ENCODE peak calls at places on chromosomes 4 and X, in nine cellular contexts. One of them, this sample, is unnamed.

GRCh38 chrX:40152706-40153334 is 55.1 kb upstream of the BCOR start:
- DNase-seq in anterior cingulate cortex: peak
- DNase-seq in ecto neural progenitor cell: peak
- DNase-seq in transverse colon: peak
- DNase-seq in activated T-cell treated with anti-CD3 and anti-CD28 coated beads for 1 hour: no peak
- DNase-seq in M059J: peak
- DNase-seq in AG04449: no peak
- DNase-seq in left cardiac atrium: peak
- DNase-seq in stimulated activated CD8-positive, alpha-beta memory T cell treated with anti-CD3 and anti-CD28 coated beads, Interleukin-7, amount 100 ng/mL, for 24 hours: no peak
- DNase-seq in this sample: no peak

GRCh38 chr4:84338367-84338766 is 160.7 kb downstream of the NKX6-1 start:
- DNase-seq in transverse colon: no peak
- DNase-seq in AG04449: no peak
- DNase-seq in anterior cingulate cortex: no peak
- DNase-seq in stimulated activated CD8-positive, alpha-beta memory T cell treated with anti-CD3 and anti-CD28 coated beads, Interleukin-7, amount 100 ng/mL, for 24 hours: no peak
- DNase-seq in left cardiac atrium: no peak
- DNase-seq in ecto neural progenitor cell: no peak
- DNase-seq in activated T-cell treated with anti-CD3 and anti-CD28 coated beads for 1 hour: no peak
- DNase-seq in M059J: no peak
- DNase-seq in this sample: no peak

GRCh38 chr4:85736576-85736975 is 261.6 kb downstream of the ARHGAP24 start:
- DNase-seq in M059J: no peak
- DNase-seq in activated T-cell treated with anti-CD3 and anti-CD28 coated beads for 1 hour: no peak
- DNase-seq in AG04449: no peak
- DNase-seq in anterior cingulate cortex: no peak
- DNase-seq in transverse colon: no peak
- DNase-seq in left cardiac atrium: no peak
- DNase-seq in ecto neural progenitor cell: no peak
- DNase-seq in stimulated activated CD8-positive, alpha-beta memory T cell treated with anti-CD3 and anti-CD28 coated beads, Interleukin-7, amount 100 ng/mL, for 24 hours: no peak
- DNase-seq in this sample: no peak

GRCh38 chr4:1495416-1496115 is 89.3 kb upstream of the NKX1-1 start:
- DNase-seq in activated T-cell treated with anti-CD3 and anti-CD28 coated beads for 1 hour: no peak
- DNase-seq in anterior cingulate cortex: no peak
- DNase-seq in stimulated activated CD8-positive, alpha-beta memory T cell treated with anti-CD3 and anti-CD28 coated beads, Interleukin-7, amount 100 ng/mL, for 24 hours: no peak
- DNase-seq in M059J: no peak
- DNase-seq in AG04449: no peak
- DNase-seq in left cardiac atrium: no peak
- DNase-seq in ecto neural progenitor cell: no peak
- DNase-seq in transverse colon: no peak
- DNase-seq in this sample: peak

GRCh38 chr4:2534904-2535385 is 1.5 kb upstream of the FAM193A start:
- DNase-seq in transverse colon: no peak
- DNase-seq in AG04449: no peak
- DNase-seq in left cardiac atrium: no peak
- DNase-seq in activated T-cell treated with anti-CD3 and anti-CD28 coated beads for 1 hour: no peak
- DNase-seq in anterior cingulate cortex: no peak
- DNase-seq in ecto neural progenitor cell: no peak
- DNase-seq in stimulated activated CD8-positive, alpha-beta memory T cell treated with anti-CD3 and anti-CD28 coated beads, Interleukin-7, amount 100 ng/mL, for 24 hours: no peak
- DNase-seq in M059J: peak
- DNase-seq in this sample: no peak

GRCh38 chr4:173039617-173040176 is 128.9 kb upstream of the GALNT7 start:
- DNase-seq in activated T-cell treated with anti-CD3 and anti-CD28 coated beads for 1 hour: no peak
- DNase-seq in ecto neural progenitor cell: no peak
- DNase-seq in anterior cingulate cortex: no peak
- DNase-seq in transverse colon: no peak
- DNase-seq in stimulated activated CD8-positive, alpha-beta memory T cell treated with anti-CD3 and anti-CD28 coated beads, Interleukin-7, amount 100 ng/mL, for 24 hours: no peak
- DNase-seq in M059J: no peak
- DNase-seq in left cardiac atrium: no peak
- DNase-seq in AG04449: no peak
- DNase-seq in this sample: no peak

GRCh38 chrX:2316534-2316933 is 184.2 kb downstream of the DHRSX start:
- DNase-seq in stimulated activated CD8-positive, alpha-beta memory T cell treated with anti-CD3 and anti-CD28 coated beads, Interleukin-7, amount 100 ng/mL, for 24 hours: no peak
- DNase-seq in transverse colon: no peak
- DNase-seq in ecto neural progenitor cell: no peak
- DNase-seq in M059J: peak
- DNase-seq in anterior cingulate cortex: no peak
- DNase-seq in left cardiac atrium: no peak
- DNase-seq in activated T-cell treated with anti-CD3 and anti-CD28 coated beads for 1 hour: no peak
- DNase-seq in AG04449: no peak
- DNase-seq in this sample: no peak

GRCh38 chr4:114318309-114318708 is 280.3 kb upstream of the UGT8 start:
- DNase-seq in M059J: no peak
- DNase-seq in anterior cingulate cortex: no peak
- DNase-seq in left cardiac atrium: no peak
- DNase-seq in activated T-cell treated with anti-CD3 and anti-CD28 coated beads for 1 hour: no peak
- DNase-seq in transverse colon: no peak
- DNase-seq in stimulated activated CD8-positive, alpha-beta memory T cell treated with anti-CD3 and anti-CD28 coated beads, Interleukin-7, amount 100 ng/mL, for 24 hours: no peak
- DNase-seq in AG04449: no peak
- DNase-seq in ecto neural progenitor cell: no peak
- DNase-seq in this sample: no peak

GRCh38 chrX:153494541-153495361 is at the start of gene BGN:
- DNase-seq in M059J: peak
- DNase-seq in ecto neural progenitor cell: peak
- DNase-seq in activated T-cell treated with anti-CD3 and anti-CD28 coated beads for 1 hour: no peak
- DNase-seq in stimulated activated CD8-positive, alpha-beta memory T cell treated with anti-CD3 and anti-CD28 coated beads, Interleukin-7, amount 100 ng/mL, for 24 hours: no peak
- DNase-seq in left cardiac atrium: peak
- DNase-seq in AG04449: no peak
- DNase-seq in anterior cingulate cortex: peak
- DNase-seq in transverse colon: no peak
- DNase-seq in this sample: no peak

GRCh38 chrX:74535211-74535621 is 79.2 kb downstream of the RLIM start:
- DNase-seq in AG04449: no peak
- DNase-seq in left cardiac atrium: no peak
- DNase-seq in stimulated activated CD8-positive, alpha-beta memory T cell treated with anti-CD3 and anti-CD28 coated beads, Interleukin-7, amount 100 ng/mL, for 24 hours: no peak
- DNase-seq in M059J: peak
- DNase-seq in activated T-cell treated with anti-CD3 and anti-CD28 coated beads for 1 hour: no peak
- DNase-seq in ecto neural progenitor cell: peak
- DNase-seq in transverse colon: peak
- DNase-seq in anterior cingulate cortex: peak
- DNase-seq in this sample: no peak

GRCh38 chr4:10013722-10014121 is 7.6 kb downstream of the SLC2A9 start:
- DNase-seq in AG04449: no peak
- DNase-seq in ecto neural progenitor cell: peak
- DNase-seq in anterior cingulate cortex: no peak
- DNase-seq in stimulated activated CD8-positive, alpha-beta memory T cell treated with anti-CD3 and anti-CD28 coated beads, Interleukin-7, amount 100 ng/mL, for 24 hours: peak
- DNase-seq in activated T-cell treated with anti-CD3 and anti-CD28 coated beads for 1 hour: no peak
- DNase-seq in M059J: peak
- DNase-seq in left cardiac atrium: peak
- DNase-seq in transverse colon: peak
- DNase-seq in this sample: no peak

GRCh38 chr4:34108456-34108855 is 2135.9 kb downstream of the ARAP2 start:
- DNase-seq in M059J: peak
- DNase-seq in ecto neural progenitor cell: no peak
- DNase-seq in left cardiac atrium: no peak
- DNase-seq in activated T-cell treated with anti-CD3 and anti-CD28 coated beads for 1 hour: no peak
- DNase-seq in AG04449: peak
- DNase-seq in transverse colon: no peak
- DNase-seq in stimulated activated CD8-positive, alpha-beta memory T cell treated with anti-CD3 and anti-CD28 coated beads, Interleukin-7, amount 100 ng/mL, for 24 hours: no peak
- DNase-seq in anterior cingulate cortex: no peak
- DNase-seq in this sample: no peak

GRCh38 chr4:137267024-137267423 is 265.3 kb downstream of the PCDH18 start:
- DNase-seq in M059J: peak
- DNase-seq in stimulated activated CD8-positive, alpha-beta memory T cell treated with anti-CD3 and anti-CD28 coated beads, Interleukin-7, amount 100 ng/mL, for 24 hours: no peak
- DNase-seq in transverse colon: no peak
- DNase-seq in activated T-cell treated with anti-CD3 and anti-CD28 coated beads for 1 hour: no peak
- DNase-seq in left cardiac atrium: no peak
- DNase-seq in anterior cingulate cortex: no peak
- DNase-seq in ecto neural progenitor cell: no peak
- DNase-seq in AG04449: no peak
- DNase-seq in this sample: no peak

GRCh38 chrX:47224896-47225290 is 6.4 kb downstream of the CDK16 start:
- DNase-seq in anterior cingulate cortex: no peak
- DNase-seq in transverse colon: no peak
- DNase-seq in M059J: no peak
- DNase-seq in left cardiac atrium: no peak
- DNase-seq in ecto neural progenitor cell: no peak
- DNase-seq in stimulated activated CD8-positive, alpha-beta memory T cell treated with anti-CD3 and anti-CD28 coated beads, Interleukin-7, amount 100 ng/mL, for 24 hours: no peak
- DNase-seq in AG04449: no peak
- DNase-seq in activated T-cell treated with anti-CD3 and anti-CD28 coated beads for 1 hour: no peak
- DNase-seq in this sample: no peak

This sample was measured in posterior cingulate gyrus.